ENCODE peak calls at places on chromosomes 11 and 22, in ten cellular contexts. One of them, this sample, is unnamed.

GRCh38 chr11:134032031-134032430 is 36.8 kb upstream of the JAM3 start:
- DNase-seq in SK-N-SH: no peak
- DNase-seq in suprapubic skin: no peak
- DNase-seq in K562: no peak
- DNase-seq in sigmoid colon: no peak
- DNase-seq in stomach: no peak
- DNase-seq in upper lobe of left lung: no peak
- DNase-seq in H1: no peak
- DNase-seq in GM12878: no peak
- DNase-seq in HepG2: no peak
- DNase-seq in this sample: no peak

GRCh38 chr22:50483977-50484853 is 2.4 kb upstream of the MIOX start:
- DNase-seq in SK-N-SH: no peak
- DNase-seq in suprapubic skin: no peak
- DNase-seq in K562: no peak
- DNase-seq in sigmoid colon: no peak
- DNase-seq in stomach: peak
- DNase-seq in upper lobe of left lung: no peak
- DNase-seq in H1: no peak
- DNase-seq in GM12878: no peak
- DNase-seq in HepG2: no peak
- DNase-seq in this sample: peak

GRCh38 chr11:44615913-44616806 is 50.7 kb downstream of the CD82 start:
- DNase-seq in SK-N-SH: no peak
- DNase-seq in suprapubic skin: peak
- DNase-seq in K562: no peak
- DNase-seq in sigmoid colon: peak
- DNase-seq in stomach: no peak
- DNase-seq in upper lobe of left lung: no peak
- DNase-seq in H1: no peak
- DNase-seq in GM12878: no peak
- DNase-seq in HepG2: no peak
- DNase-seq in this sample: no peak

GRCh38 chr11:85783758-85784157 is 27.2 kb downstream of the SYTL2 start:
- DNase-seq in SK-N-SH: no peak
- DNase-seq in suprapubic skin: no peak
- DNase-seq in K562: no peak
- DNase-seq in sigmoid colon: no peak
- DNase-seq in stomach: no peak
- DNase-seq in upper lobe of left lung: no peak
- DNase-seq in H1: no peak
- DNase-seq in GM12878: no peak
- DNase-seq in HepG2: no peak
- DNase-seq in this sample: no peak

GRCh38 chr22:31139066-31139465 is 1.2 kb downstream of the PLA2G3 start:
- DNase-seq in SK-N-SH: peak
- DNase-seq in suprapubic skin: no peak
- DNase-seq in K562: no peak
- DNase-seq in sigmoid colon: no peak
- DNase-seq in stomach: no peak
- DNase-seq in upper lobe of left lung: no peak
- DNase-seq in H1: no peak
- DNase-seq in GM12878: no peak
- DNase-seq in HepG2: no peak
- DNase-seq in this sample: no peak

GRCh38 chr11:34855021-34855753 is 61.0 kb downstream of the APIP start:
- DNase-seq in SK-N-SH: no peak
- DNase-seq in suprapubic skin: no peak
- DNase-seq in K562: no peak
- DNase-seq in sigmoid colon: no peak
- DNase-seq in stomach: peak
- DNase-seq in upper lobe of left lung: peak
- DNase-seq in H1: peak
- DNase-seq in GM12878: no peak
- DNase-seq in HepG2: no peak
- DNase-seq in this sample: peak

GRCh38 chr11:68008381-68009337 is 1.5 kb upstream of the ALDH3B1 start:
- DNase-seq in SK-N-SH: peak
- DNase-seq in suprapubic skin: peak
- DNase-seq in K562: no peak
- DNase-seq in sigmoid colon: peak
- DNase-seq in stomach: peak
- DNase-seq in upper lobe of left lung: peak
- DNase-seq in H1: no peak
- DNase-seq in GM12878: no peak
- DNase-seq in HepG2: no peak
- DNase-seq in this sample: peak

GRCh38 chr11:71473793-71474080 is 20.7 kb downstream of the NADSYN1 start:
- DNase-seq in SK-N-SH: no peak
- DNase-seq in suprapubic skin: peak
- DNase-seq in K562: no peak
- DNase-seq in sigmoid colon: peak
- DNase-seq in stomach: no peak
- DNase-seq in upper lobe of left lung: no peak
- DNase-seq in H1: no peak
- DNase-seq in GM12878: no peak
- DNase-seq in HepG2: no peak
- DNase-seq in this sample: no peak

GRCh38 chr11:15816270-15816871 is 540.0 kb downstream of the SOX6 start:
- DNase-seq in SK-N-SH: no peak
- DNase-seq in suprapubic skin: no peak
- DNase-seq in K562: no peak
- DNase-seq in sigmoid colon: no peak
- DNase-seq in stomach: no peak
- DNase-seq in upper lobe of left lung: peak
- DNase-seq in H1: no peak
- DNase-seq in GM12878: no peak
- DNase-seq in HepG2: no peak
- DNase-seq in this sample: peak

GRCh38 chr11:82270870-82271269 is 462.8 kb downstream of the FAM181B start:
- DNase-seq in SK-N-SH: no peak
- DNase-seq in suprapubic skin: no peak
- DNase-seq in K562: no peak
- DNase-seq in sigmoid colon: no peak
- DNase-seq in stomach: no peak
- DNase-seq in upper lobe of left lung: no peak
- DNase-seq in H1: no peak
- DNase-seq in GM12878: no peak
- DNase-seq in HepG2: no peak
- DNase-seq in this sample: no peak

GRCh38 chr11:69304258-69304657 is 10.3 kb downstream of the MYEOV start:
- DNase-seq in SK-N-SH: no peak
- DNase-seq in suprapubic skin: no peak
- DNase-seq in K562: no peak
- DNase-seq in sigmoid colon: no peak
- DNase-seq in stomach: no peak
- DNase-seq in upper lobe of left lung: no peak
- DNase-seq in H1: no peak
- DNase-seq in GM12878: no peak
- DNase-seq in HepG2: no peak
- DNase-seq in this sample: no peak

GRCh38 chr11:9847636-9848035 is 183.8 kb downstream of the SWAP70 start:
- DNase-seq in SK-N-SH: no peak
- DNase-seq in suprapubic skin: no peak
- DNase-seq in K562: no peak
- DNase-seq in sigmoid colon: no peak
- DNase-seq in stomach: no peak
- DNase-seq in upper lobe of left lung: no peak
- DNase-seq in H1: no peak
- DNase-seq in GM12878: no peak
- DNase-seq in HepG2: no peak
- DNase-seq in this sample: no peak

GRCh38 chr11:47393163-47394049 is 15.0 kb upstream of the SLC39A13 start:
- DNase-seq in SK-N-SH: no peak
- DNase-seq in suprapubic skin: peak
- DNase-seq in K562: peak
- DNase-seq in sigmoid colon: peak
- DNase-seq in stomach: no peak
- DNase-seq in upper lobe of left lung: peak
- DNase-seq in H1: no peak
- DNase-seq in GM12878: no peak
- DNase-seq in HepG2: no peak
- DNase-seq in this sample: no peak

GRCh38 chr11:86440843-86441242 is 66.2 kb downstream of the CCDC81 start:
- DNase-seq in SK-N-SH: no peak
- DNase-seq in suprapubic skin: no peak
- DNase-seq in K562: no peak
- DNase-seq in sigmoid colon: no peak
- DNase-seq in stomach: no peak
- DNase-seq in upper lobe of left lung: no peak
- DNase-seq in H1: no peak
- DNase-seq in GM12878: no peak
- DNase-seq in HepG2: no peak
- DNase-seq in this sample: no peak

GRCh38 chr22:24588756-24589481 is 4.0 kb downstream of the LRRC75B start:
- DNase-seq in SK-N-SH: no peak
- DNase-seq in suprapubic skin: peak
- DNase-seq in K562: no peak
- DNase-seq in sigmoid colon: no peak
- DNase-seq in stomach: no peak
- DNase-seq in upper lobe of left lung: no peak
- DNase-seq in H1: no peak
- DNase-seq in GM12878: no peak
- DNase-seq in HepG2: no peak
- DNase-seq in this sample: no peak

GRCh38 chr11:12674571-12674935 is 332 bp downstream of the TEAD1 start:
- DNase-seq in SK-N-SH: peak
- DNase-seq in suprapubic skin: no peak
- DNase-seq in K562: no peak
- DNase-seq in sigmoid colon: peak
- DNase-seq in stomach: peak
- DNase-seq in upper lobe of left lung: no peak
- DNase-seq in H1: no peak
- DNase-seq in GM12878: no peak
- DNase-seq in HepG2: no peak
- DNase-seq in this sample: peak

GRCh38 chr11:44631831-44632230 is 66.4 kb downstream of the CD82 start:
- DNase-seq in SK-N-SH: no peak
- DNase-seq in suprapubic skin: no peak
- DNase-seq in K562: no peak
- DNase-seq in sigmoid colon: peak
- DNase-seq in stomach: peak
- DNase-seq in upper lobe of left lung: no peak
- DNase-seq in H1: no peak
- DNase-seq in GM12878: no peak
- DNase-seq in HepG2: no peak
- DNase-seq in this sample: no peak

DNA sequence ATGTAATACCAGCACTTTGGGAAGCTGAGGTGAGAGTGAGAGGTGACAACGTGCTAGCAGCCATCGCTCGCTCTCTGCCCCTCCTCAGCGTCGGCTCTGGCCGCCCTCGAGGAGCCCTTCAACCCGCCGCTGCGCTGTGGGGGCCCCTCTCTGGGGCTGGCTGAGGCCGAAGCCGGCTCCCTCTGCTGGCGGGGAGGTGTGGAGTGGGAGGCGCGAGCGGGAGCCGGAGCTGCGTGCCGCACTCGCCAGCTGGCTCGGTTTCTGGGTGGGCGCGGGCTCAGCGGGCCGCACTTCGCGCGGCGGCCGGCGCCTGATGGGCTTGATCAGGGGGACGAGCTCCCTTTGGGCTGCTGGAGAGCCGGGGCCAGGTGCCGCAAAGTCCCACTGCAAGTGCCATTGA is 98.9 kb upstream of the UBASH3B start:
- DNase-seq in SK-N-SH: no peak
- DNase-seq in suprapubic skin: no peak
- DNase-seq in K562: no peak
- DNase-seq in sigmoid colon: no peak
- DNase-seq in stomach: no peak
- DNase-seq in upper lobe of left lung: no peak
- DNase-seq in H1: peak
- DNase-seq in GM12878: no peak
- DNase-seq in HepG2: no peak
- DNase-seq in this sample: peak
- TF ChIP-seq POLR2AphosphoS5 in SK-N-SH: no peak
- TF ChIP-seq POLR2AphosphoS5 in suprapubic skin: no peak
- TF ChIP-seq POLR2AphosphoS5 in K562: no peak
- TF ChIP-seq POLR2AphosphoS5 in sigmoid colon: no peak
- TF ChIP-seq POLR2AphosphoS5 in stomach: no peak
- TF ChIP-seq POLR2AphosphoS5 in upper lobe of left lung: no peak
- TF ChIP-seq POLR2AphosphoS5 in H1: no peak
- TF ChIP-seq POLR2AphosphoS5 in GM12878: no peak
- TF ChIP-seq POLR2AphosphoS5 in HepG2: no peak
- TF ChIP-seq POLR2AphosphoS5 in this sample: no peak

DNA sequence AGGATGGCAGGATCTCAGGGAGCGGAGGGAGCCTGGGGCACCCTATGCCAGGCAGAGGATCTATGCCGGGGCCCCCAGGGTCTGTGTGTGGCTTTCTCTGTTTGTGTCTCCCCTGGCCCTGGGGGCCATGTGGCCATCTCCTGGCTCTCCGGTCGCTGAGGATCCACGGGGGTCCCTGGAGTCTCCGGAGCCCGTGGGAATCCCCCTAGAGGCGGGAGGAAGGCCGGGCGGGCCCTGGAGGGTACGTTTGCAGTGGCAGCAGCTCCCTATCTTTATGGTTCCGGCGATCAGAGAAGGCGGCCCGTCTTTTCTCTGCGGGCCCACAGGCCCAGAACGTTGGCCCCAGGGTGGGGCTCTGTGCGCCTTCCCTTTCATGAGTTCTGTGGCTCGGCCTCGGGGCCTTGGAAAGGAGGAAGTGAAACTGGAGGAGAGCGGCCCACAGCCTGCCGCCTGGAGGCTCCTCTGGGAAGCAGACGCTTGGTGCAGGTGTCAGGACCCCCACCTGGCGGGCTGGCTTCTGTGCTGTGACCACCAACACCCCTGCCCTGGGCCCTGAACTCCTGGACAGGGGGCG is 82.1 kb downstream of the KCNQ1 start:
- DNase-seq in SK-N-SH: no peak
- DNase-seq in suprapubic skin: peak
- DNase-seq in K562: peak
- DNase-seq in sigmoid colon: peak
- DNase-seq in stomach: peak
- DNase-seq in upper lobe of left lung: peak
- DNase-seq in H1: peak
- DNase-seq in GM12878: no peak
- DNase-seq in HepG2: no peak
- DNase-seq in this sample: peak
- TF ChIP-seq EP300 in SK-N-SH: no peak
- TF ChIP-seq EP300 in suprapubic skin: no peak
- TF ChIP-seq EP300 in K562: no peak
- TF ChIP-seq EP300 in sigmoid colon: no peak
- TF ChIP-seq EP300 in stomach: no peak
- TF ChIP-seq EP300 in upper lobe of left lung: no peak
- TF ChIP-seq EP300 in H1: no peak
- TF ChIP-seq EP300 in GM12878: peak
- TF ChIP-seq EP300 in HepG2: no peak
- TF ChIP-seq EP300 in this sample: no peak

GRCh38 chr11:65852508-65853248 is 5.3 kb downstream of the CFL1 start:
- DNase-seq in SK-N-SH: peak
- DNase-seq in suprapubic skin: peak
- DNase-seq in K562: no peak
- DNase-seq in sigmoid colon: peak
- DNase-seq in stomach: no peak
- DNase-seq in upper lobe of left lung: no peak
- DNase-seq in H1: no peak
- DNase-seq in GM12878: no peak
- DNase-seq in HepG2: no peak
- DNase-seq in this sample: peak
- TF ChIP-seq POLR2AphosphoS5 in SK-N-SH: peak
- TF ChIP-seq POLR2AphosphoS5 in suprapubic skin: no peak
- TF ChIP-seq POLR2AphosphoS5 in K562: peak
- TF ChIP-seq POLR2AphosphoS5 in sigmoid colon: no peak
- TF ChIP-seq POLR2AphosphoS5 in stomach: no peak
- TF ChIP-seq POLR2AphosphoS5 in upper lobe of left lung: no peak
- TF ChIP-seq POLR2AphosphoS5 in H1: peak
- TF ChIP-seq POLR2AphosphoS5 in GM12878: peak
- TF ChIP-seq POLR2AphosphoS5 in HepG2: no peak
- TF ChIP-seq POLR2AphosphoS5 in this sample: peak

GRCh38 chr11:57978686-57979531 is 44.8 kb upstream of the OR9Q1 start:
- DNase-seq in SK-N-SH: no peak
- DNase-seq in suprapubic skin: no peak
- DNase-seq in K562: no peak
- DNase-seq in sigmoid colon: no peak
- DNase-seq in stomach: no peak
- DNase-seq in upper lobe of left lung: no peak
- DNase-seq in H1: no peak
- DNase-seq in GM12878: no peak
- DNase-seq in HepG2: peak
- DNase-seq in this sample: no peak
- TF ChIP-seq EP300 in SK-N-SH: no peak
- TF ChIP-seq EP300 in suprapubic skin: no peak
- TF ChIP-seq EP300 in K562: no peak
- TF ChIP-seq EP300 in sigmoid colon: no peak
- TF ChIP-seq EP300 in stomach: no peak
- TF ChIP-seq EP300 in upper lobe of left lung: no peak
- TF ChIP-seq EP300 in H1: no peak
- TF ChIP-seq EP300 in GM12878: no peak
- TF ChIP-seq EP300 in HepG2: no peak
- TF ChIP-seq EP300 in this sample: no peak

This sample was measured in transverse colon.